ENCODE peak calls at places on chromosomes 3 and 15, in four cellular contexts. I is HL-60, O is GM12878, C is K562. Z is an unnamed sample.

GRCh38 chr3:1534252-1534651 is 441.4 kb downstream of the CNTN6 start:
- DNase-seq in I (no peak), O (no peak), C (no peak), Z (no peak)

GRCh38 chr3:32371466-32372212 is 20.0 kb upstream of the CMTM7 start:
- DNase-seq in I (no peak), O (no peak), C (no peak), Z (no peak)

GRCh38 chr3:178795349-178795748 is 259.1 kb downstream of the KCNMB2 start:
- DNase-seq in I (no peak), O (no peak), C (no peak), Z (no peak)

GRCh38 chr3:170130532-170130931 is 51.0 kb downstream of the PHC3 start:
- DNase-seq in I (no peak), O (no peak), C (no peak), Z (no peak)

GRCh38 chr3:55860040-55860439 is 372.9 kb upstream of the WNT5A start:
- DNase-seq in I (no peak), O (no peak), C (no peak), Z (no peak)

GRCh38 chr3:146172586-146172985 is 11.6 kb upstream of the PLOD2 start:
- DNase-seq in I (no peak), O (no peak), C (no peak), Z (no peak)

GRCh38 chr3:53084310-53085001 is 38.6 kb upstream of the SFMBT1 start:
- DNase-seq in I (no peak), O (no peak), C (peak), Z (no peak)

GRCh38 chr15:60555291-60555690 is 76.3 kb upstream of the ICE2 start:
- DNase-seq in I (no peak), O (no peak), C (no peak), Z (no peak)

GRCh38 chr15:86139828-86140227 is 60.2 kb downstream of the AGBL1 start:
- DNase-seq in I (no peak), O (no peak), C (peak), Z (no peak)

GRCh38 chr3:47578119-47578630 is 490 bp downstream of the CSPG5 start:
- DNase-seq in I (no peak), O (no peak), C (peak), Z (peak)

GRCh38 chr3:11236588-11237461 is 35.4 kb upstream of the ATG7 start:
- DNase-seq in I (peak), O (no peak), C (peak), Z (peak)

GRCh38 chr15:43492673-43493601 is at the start of gene TP53BP1:
- DNase-seq in I (peak), O (peak), C (peak), Z (peak)
- TF ChIP-seq POLR2AphosphoS5 in I (no peak), O (no peak), C (no peak), Z (no peak)

GRCh38 chr15:40397688-40398412 is 7.7 kb upstream of the IVD start:
- DNase-seq in I (no peak), O (no peak), C (no peak), Z (no peak)
- TF ChIP-seq SPI1 in I (no peak), O (no peak), C (no peak), Z (no peak)

GRCh38 chr3:185927501-185928200 is 10.2 kb downstream of the TRA2B start:
- DNase-seq in I (no peak), O (no peak), C (no peak), Z (no peak)

GRCh38 chr3:185930393-185931107 is 7.3 kb downstream of the TRA2B start:
- DNase-seq in I (no peak), O (no peak), C (no peak), Z (no peak)

GRCh38 chr3:185929192-185930151 is 8.3 kb downstream of the TRA2B start:
- DNase-seq in I (no peak), O (no peak), C (no peak), Z (no peak)

GRCh38 chr3:185926445-185926844 is 11.4 kb downstream of the TRA2B start:
- DNase-seq in I (no peak), O (no peak), C (no peak), Z (no peak)

GRCh38 chr3:185928532-185928931 is 9.3 kb downstream of the TRA2B start:
- DNase-seq in I (no peak), O (no peak), C (no peak), Z (no peak)
- TF ChIP-seq POLR2AphosphoS5 in I (no peak), O (no peak), C (peak), Z (no peak)

DNA sequence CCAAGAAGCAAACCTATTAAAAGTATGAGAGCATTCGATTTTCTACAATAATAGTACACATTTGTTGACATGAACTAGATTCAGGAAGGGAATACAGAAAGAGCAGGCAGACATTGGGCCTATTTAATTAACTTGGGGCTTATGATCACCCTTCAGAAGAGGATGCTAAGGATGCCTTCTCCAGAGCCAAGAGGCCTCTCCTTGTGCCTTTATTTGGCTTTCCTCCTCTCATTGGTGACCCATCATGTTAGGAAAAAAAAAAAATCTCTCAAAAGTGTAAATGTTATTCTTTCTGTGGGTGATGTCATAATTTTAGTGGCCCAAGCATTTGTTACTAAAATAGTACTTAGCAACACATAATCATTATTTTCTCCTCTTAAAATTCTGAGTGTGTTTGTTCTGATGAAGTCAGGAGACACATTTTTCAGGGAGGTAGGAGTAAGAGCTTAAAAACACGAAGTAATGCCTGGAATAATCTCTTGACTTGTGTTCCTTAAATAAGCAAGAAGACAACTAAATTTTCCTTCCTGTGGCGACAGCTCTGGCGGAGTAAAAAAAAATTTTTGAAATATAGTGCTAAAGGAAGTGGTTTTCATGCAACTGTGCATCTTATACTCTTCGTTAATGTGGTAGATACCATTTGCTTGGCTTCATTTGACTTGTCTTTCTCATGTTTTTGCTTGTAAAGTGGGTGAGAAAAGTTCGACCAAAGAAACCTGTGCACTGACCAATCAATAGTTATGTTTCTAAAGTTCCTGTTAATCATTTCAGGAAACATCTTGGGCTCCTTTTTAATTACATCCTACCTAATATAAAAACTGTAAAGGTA is 11.3 kb upstream of the MBNL1 start:
- DNase-seq in I (peak), O (peak), C (no peak), Z (no peak)
- TF ChIP-seq SPI1 in I (peak), O (peak), C (no peak), Z (peak)

GRCh38 chr3:71120012-71120411 is 463.5 kb downstream of the FOXP1 start:
- DNase-seq in I (no peak), O (no peak), C (no peak), Z (no peak)
- TF ChIP-seq POLR2AphosphoS5 in I (no peak), O (no peak), C (no peak), Z (no peak)

GRCh38 chr3:123953735-123954134 is 7.3 kb downstream of the CCDC14 start:
- DNase-seq in I (no peak), O (no peak), C (no peak), Z (no peak)

GRCh38 chr3:123948449-123948848 is 12.6 kb downstream of the CCDC14 start:
- DNase-seq in I (no peak), O (no peak), C (no peak), Z (no peak)

GRCh38 chr3:123952844-123953520 is 8.0 kb downstream of the CCDC14 start:
- DNase-seq in I (no peak), O (no peak), C (no peak), Z (no peak)

GRCh38 chr3:123949606-123950005 is 11.4 kb downstream of the CCDC14 start:
- DNase-seq in I (no peak), O (no peak), C (no peak), Z (no peak)

DNA sequence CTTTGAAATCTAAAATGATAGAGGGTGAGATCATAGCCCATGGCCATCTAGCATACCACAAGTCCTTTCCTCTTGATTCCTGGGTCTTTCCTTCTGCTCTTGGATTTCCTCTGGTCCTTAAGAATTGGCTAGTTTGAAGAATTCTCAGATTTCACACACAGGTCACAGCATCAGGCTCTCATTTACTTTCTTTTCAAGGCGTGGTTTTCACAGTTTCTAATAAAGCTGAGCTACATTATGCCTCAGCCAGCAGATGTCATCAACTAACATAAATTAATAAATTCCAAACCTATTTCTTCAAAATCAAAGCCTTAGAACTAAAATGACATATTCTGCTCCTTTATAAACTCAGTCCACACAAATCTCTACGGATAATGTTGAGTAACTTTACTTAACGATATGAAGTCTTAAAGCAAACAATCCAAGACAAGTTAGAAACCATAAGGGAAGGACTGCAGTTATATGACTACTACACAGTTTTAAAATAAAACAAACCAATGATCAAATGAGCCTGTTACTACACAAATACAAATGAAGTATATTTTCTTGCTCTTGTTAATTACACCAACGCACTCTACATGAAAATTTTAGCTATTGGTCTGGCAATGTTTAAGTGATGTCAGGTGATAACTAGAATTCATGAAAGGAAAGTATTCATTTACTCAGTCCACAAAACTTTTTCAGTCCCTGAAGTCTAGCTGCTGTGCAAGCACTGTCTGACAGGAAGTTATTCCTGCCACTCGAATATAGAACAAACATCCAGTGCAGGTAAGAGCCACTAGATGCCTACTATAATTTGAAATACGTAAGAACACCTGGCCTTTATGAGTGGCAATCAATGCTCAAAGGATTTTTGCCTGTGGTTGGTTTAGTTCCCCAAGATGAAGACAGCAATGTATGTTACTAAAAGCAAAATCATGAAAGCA is 9.2 kb downstream of the CCDC14 start:
- DNase-seq in I (no peak), O (no peak), C (no peak), Z (no peak)
- TF ChIP-seq SPI1 in I (no peak), O (no peak), C (no peak), Z (no peak)

GRCh38 chr3:155320934-155321333 is 27.5 kb upstream of the STRIT1 start:
- DNase-seq in I (no peak), O (no peak), C (no peak), Z (no peak)

GRCh38 chr3:155326249-155326648 is 32.8 kb upstream of the STRIT1 start:
- DNase-seq in I (peak), O (no peak), C (no peak), Z (no peak)

GRCh38 chr3:155321418-155321817 is 27.9 kb upstream of the STRIT1 start:
- DNase-seq in I (no peak), O (no peak), C (no peak), Z (no peak)

GRCh38 chr3:155325263-155325835 is 31.9 kb upstream of the STRIT1 start:
- DNase-seq in I (no peak), O (no peak), C (no peak), Z (no peak)

GRCh38 chr3:155323063-155323666 is 29.7 kb upstream of the STRIT1 start:
- DNase-seq in I (peak), O (peak), C (peak), Z (no peak)
- TF ChIP-seq POLR2AphosphoS5 in I (no peak), O (no peak), C (no peak), Z (no peak)

Z was measured in GM12891.